ENCODE peak calls at places on chromosomes 4 and X, in nine cellular contexts. J is WTC11, W is HL-60, X is progenitor cell of endocrine pancreas, L is A549, I is suprapubic skin, F is tibial nerve, Z is choroid plexus epithelial cell, H is MCF 10A. E is an unnamed sample.

GRCh38 chr4:127145001-127145400 is 487.8 kb upstream of the INTU start:
- DNase-seq in W (no peak), F (no peak), I (no peak), J (no peak), H (no peak), L (no peak), X (no peak), Z (no peak), E (no peak)

GRCh38 chr4:149999485-150000074 is 78.7 kb upstream of the DCLK2 start:
- DNase-seq in L (peak), I (no peak), X (no peak), F (no peak), H (peak), J (no peak), W (peak), Z (peak), E (no peak)

GRCh38 chr4:90069151-90069550 is 58.0 kb upstream of the CCSER1 start:
- DNase-seq in L (no peak), J (no peak), I (no peak), X (no peak), F (no peak), Z (peak), W (no peak), H (peak), E (no peak)

GRCh38 chrX:41522071-41522470 is 74.9 kb downstream of the NYX start:
- DNase-seq in X (no peak), Z (no peak), L (no peak), J (no peak), F (no peak), W (no peak), H (no peak), I (no peak), E (no peak)

GRCh38 chrX:100350704-100351489 is 59.2 kb downstream of the PCDH19 start:
- DNase-seq in L (no peak), I (no peak), F (no peak), H (no peak), Z (no peak), J (no peak), X (no peak), W (no peak), E (no peak)

GRCh38 chr4:189304755-189305154 is 635.9 kb upstream of the FRG1 start:
- DNase-seq in Z (peak), J (no peak), W (no peak), I (no peak), X (no peak), F (no peak), L (no peak), H (peak), E (no peak)

GRCh38 chr4:54076673-54077072 is 12.3 kb upstream of the CHIC2 start:
- DNase-seq in W (no peak), F (no peak), I (no peak), X (no peak), L (no peak), J (no peak), H (no peak), Z (no peak), E (no peak)

GRCh38 chrX:17860811-17861495 is at the start of gene RAI2:
- DNase-seq in J (peak), I (peak), F (no peak), L (no peak), X (peak), W (no peak), H (no peak), Z (no peak), E (peak)

GRCh38 chr4:5462896-5463295 is 245.5 kb downstream of the EVC2 start:
- DNase-seq in W (no peak), F (no peak), L (no peak), H (no peak), J (no peak), Z (no peak), X (no peak), I (no peak), E (no peak)

GRCh38 chr4:72909461-72909860 is 160.1 kb downstream of the COX18 start:
- DNase-seq in W (no peak), X (no peak), Z (peak), H (peak), F (no peak), J (peak), L (no peak), I (no peak), E (no peak)
- TF ChIP-seq CTCF in W (no peak), X (peak), Z (peak), H (peak), F (no peak), J (peak), L (no peak), I (no peak), E (no peak)

DNA sequence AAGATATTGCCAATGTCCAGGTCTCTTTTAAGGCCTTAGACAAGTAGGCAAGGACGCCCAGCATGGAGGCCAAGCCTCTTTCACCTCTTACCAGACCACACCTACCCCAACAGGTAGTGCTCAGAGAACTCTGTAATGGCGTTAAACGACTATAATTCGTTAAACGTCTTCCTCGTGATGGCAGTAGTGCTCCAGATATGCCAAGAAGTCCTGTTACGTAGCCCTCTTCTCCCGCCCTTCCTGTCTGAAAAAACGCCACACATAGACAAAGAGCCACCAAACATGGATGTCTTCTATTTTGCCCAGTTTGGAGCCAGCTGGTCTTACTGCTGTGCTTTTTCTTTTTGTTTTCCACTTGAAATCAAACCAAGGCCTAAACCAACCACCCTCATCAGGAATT is 190.7 kb downstream of the OR13H1 start:
- DNase-seq in Z (no peak), L (no peak), W (peak), F (no peak), J (no peak), I (peak), X (no peak), H (peak), E (no peak)
- TF ChIP-seq CTCF in Z (no peak), L (no peak), W (no peak), F (peak), J (no peak), I (no peak), X (no peak), H (peak), E (no peak)

DNA sequence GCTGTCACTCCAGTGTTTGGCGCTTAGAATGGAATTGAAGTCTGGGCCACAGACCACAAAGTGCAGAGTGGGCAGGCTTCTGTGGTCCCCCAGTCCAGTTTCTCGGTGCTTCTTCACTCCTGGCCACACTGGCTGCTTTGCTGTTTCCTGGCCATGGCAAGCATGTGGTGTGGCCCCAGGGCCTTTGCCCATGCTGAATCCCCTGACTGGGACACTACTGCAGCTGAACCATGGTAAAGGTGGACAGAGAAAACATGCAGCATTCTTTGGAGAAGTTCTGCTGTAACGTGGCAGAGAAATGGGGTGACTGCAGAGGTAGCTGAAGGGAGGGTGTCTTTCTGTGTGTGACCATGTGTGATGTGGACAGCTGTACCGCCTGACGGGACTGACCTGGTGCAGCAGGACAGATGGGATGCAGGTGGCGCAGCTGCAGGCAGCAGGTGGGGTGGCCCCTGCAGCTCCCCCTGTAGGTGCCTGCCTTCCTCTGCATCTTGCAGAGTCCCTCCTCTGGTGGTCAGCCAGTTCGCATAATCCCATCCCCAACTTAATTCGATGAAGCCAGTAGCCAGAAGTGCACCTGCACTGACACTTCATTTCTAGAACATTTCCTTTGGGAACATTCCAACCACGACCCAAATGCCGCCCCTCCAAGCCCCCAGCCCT is 13.2 kb upstream of the S100P start:
- DNase-seq in W (no peak), Z (no peak), X (no peak), H (no peak), I (no peak), J (peak), F (no peak), L (no peak), E (no peak)
- TF ChIP-seq CTCF in W (no peak), Z (peak), X (peak), H (peak), I (no peak), J (peak), F (no peak), L (no peak), E (peak)

GRCh38 chr4:169202143-169202699 is 68.5 kb downstream of the SH3RF1 start:
- DNase-seq in H (no peak), W (no peak), Z (peak), F (no peak), J (no peak), L (no peak), X (no peak), I (no peak), E (no peak)
- TF ChIP-seq CTCF in H (no peak), W (no peak), Z (peak), F (no peak), J (no peak), L (no peak), X (no peak), I (no peak), E (no peak)

GRCh38 chr4:151950993-151951726 is 190.4 kb upstream of the GATB start:
- DNase-seq in L (no peak), W (no peak), H (no peak), I (no peak), F (no peak), X (no peak), Z (no peak), J (no peak), E (no peak)
- TF ChIP-seq CTCF in L (no peak), W (no peak), H (no peak), I (no peak), F (no peak), X (no peak), Z (no peak), J (no peak), E (no peak)

GRCh38 chr4:131052646-131053045 is 1956.7 kb downstream of the C4orf33 start:
- DNase-seq in I (no peak), L (no peak), W (no peak), X (no peak), H (no peak), J (no peak), F (no peak), Z (peak), E (no peak)
- TF ChIP-seq CTCF in I (no peak), L (no peak), W (no peak), X (no peak), H (no peak), J (no peak), F (no peak), Z (no peak), E (no peak)

GRCh38 chr4:7868892-7869471 is 70.7 kb downstream of the AFAP1 start:
- DNase-seq in F (no peak), H (no peak), J (no peak), Z (no peak), L (no peak), X (no peak), I (no peak), W (no peak), E (no peak)
- TF ChIP-seq CTCF in F (no peak), H (no peak), J (no peak), Z (no peak), L (no peak), X (no peak), I (no peak), W (no peak), E (peak)